ENCODE peak calls at places on chromosome 9, in six cellular contexts. One of them, this sample, is unnamed.

GRCh38 chr9:113882636-113883164 is 6.6 kb downstream of the ZNF618 start:
- DNase-seq in effector CD8-positive, alpha-beta T cell: no peak
- DNase-seq in NCI-H1092: no peak
- DNase-seq in activated naive CD4-positive, alpha-beta T cell treated with Interleukin-2 at 50 U/mL for 16 hours: no peak
- DNase-seq in posterior vena cava: no peak
- DNase-seq in caudate nucleus: no peak
- DNase-seq in this sample: no peak

GRCh38 chr9:71901695-71902094 is 9.3 kb downstream of the ABHD17B start:
- DNase-seq in caudate nucleus: no peak
- DNase-seq in NCI-H1092: no peak
- DNase-seq in posterior vena cava: no peak
- DNase-seq in activated naive CD4-positive, alpha-beta T cell treated with Interleukin-2 at 50 U/mL for 16 hours: no peak
- DNase-seq in effector CD8-positive, alpha-beta T cell: no peak
- DNase-seq in this sample: no peak

GRCh38 chr9:107108367-107108766 is 174.7 kb upstream of the RAD23B start:
- DNase-seq in caudate nucleus: no peak
- DNase-seq in NCI-H1092: no peak
- DNase-seq in effector CD8-positive, alpha-beta T cell: no peak
- DNase-seq in activated naive CD4-positive, alpha-beta T cell treated with Interleukin-2 at 50 U/mL for 16 hours: no peak
- DNase-seq in posterior vena cava: no peak
- DNase-seq in this sample: no peak

GRCh38 chr9:121945849-121946248 is 147.3 kb downstream of the TTLL11 start:
- DNase-seq in NCI-H1092: no peak
- DNase-seq in effector CD8-positive, alpha-beta T cell: no peak
- DNase-seq in posterior vena cava: no peak
- DNase-seq in caudate nucleus: no peak
- DNase-seq in activated naive CD4-positive, alpha-beta T cell treated with Interleukin-2 at 50 U/mL for 16 hours: no peak
- DNase-seq in this sample: no peak

GRCh38 chr9:137461663-137462395 is 2.7 kb upstream of the NSMF start:
- DNase-seq in effector CD8-positive, alpha-beta T cell: peak; percentile 77
- DNase-seq in caudate nucleus: no peak
- DNase-seq in posterior vena cava: peak; percentile 93
- DNase-seq in NCI-H1092: no peak
- DNase-seq in activated naive CD4-positive, alpha-beta T cell treated with Interleukin-2 at 50 U/mL for 16 hours: peak; percentile 69
- DNase-seq in this sample: no peak

GRCh38 chr9:107426126-107426525 is 63.4 kb downstream of the KLF4 start:
- DNase-seq in effector CD8-positive, alpha-beta T cell: no peak
- DNase-seq in caudate nucleus: no peak
- DNase-seq in NCI-H1092: no peak
- DNase-seq in activated naive CD4-positive, alpha-beta T cell treated with Interleukin-2 at 50 U/mL for 16 hours: no peak
- DNase-seq in posterior vena cava: no peak
- DNase-seq in this sample: no peak

GRCh38 chr9:115141612-115142011 is 23.7 kb upstream of the TNC start:
- DNase-seq in caudate nucleus: no peak
- DNase-seq in activated naive CD4-positive, alpha-beta T cell treated with Interleukin-2 at 50 U/mL for 16 hours: no peak
- DNase-seq in NCI-H1092: no peak
- DNase-seq in posterior vena cava: no peak
- DNase-seq in effector CD8-positive, alpha-beta T cell: no peak
- DNase-seq in this sample: no peak

GRCh38 chr9:97553141-97553540 is 51.7 kb downstream of the TMOD1 start:
- DNase-seq in effector CD8-positive, alpha-beta T cell: no peak
- DNase-seq in activated naive CD4-positive, alpha-beta T cell treated with Interleukin-2 at 50 U/mL for 16 hours: no peak
- DNase-seq in posterior vena cava: no peak
- DNase-seq in caudate nucleus: peak; percentile 38
- DNase-seq in NCI-H1092: no peak
- DNase-seq in this sample: no peak

GRCh38 chr9:34577635-34578240 is 11.8 kb downstream of the CNTFR start:
- DNase-seq in posterior vena cava: no peak
- DNase-seq in caudate nucleus: no peak
- DNase-seq in effector CD8-positive, alpha-beta T cell: no peak
- DNase-seq in NCI-H1092: peak; percentile 45
- DNase-seq in activated naive CD4-positive, alpha-beta T cell treated with Interleukin-2 at 50 U/mL for 16 hours: no peak
- DNase-seq in this sample: no peak

GRCh38 chr9:38141751-38142150 is 72.7 kb upstream of the SHB start:
- DNase-seq in activated naive CD4-positive, alpha-beta T cell treated with Interleukin-2 at 50 U/mL for 16 hours: no peak
- DNase-seq in posterior vena cava: no peak
- DNase-seq in caudate nucleus: no peak
- DNase-seq in NCI-H1092: no peak
- DNase-seq in effector CD8-positive, alpha-beta T cell: no peak
- DNase-seq in this sample: no peak

GRCh38 chr9:16039103-16039987 is 486.5 kb downstream of the CCDC171 start:
- DNase-seq in effector CD8-positive, alpha-beta T cell: no peak
- DNase-seq in activated naive CD4-positive, alpha-beta T cell treated with Interleukin-2 at 50 U/mL for 16 hours: no peak
- DNase-seq in caudate nucleus: peak; percentile 42
- DNase-seq in NCI-H1092: no peak
- DNase-seq in posterior vena cava: no peak
- DNase-seq in this sample: peak; percentile 34

GRCh38 chr9:134328841-134329575 is 2.8 kb downstream of the RXRA start:
- DNase-seq in activated naive CD4-positive, alpha-beta T cell treated with Interleukin-2 at 50 U/mL for 16 hours: no peak
- DNase-seq in caudate nucleus: no peak
- DNase-seq in NCI-H1092: no peak
- DNase-seq in effector CD8-positive, alpha-beta T cell: no peak
- DNase-seq in posterior vena cava: no peak
- DNase-seq in this sample: peak; percentile 86

GRCh38 chr9:23447166-23447565 is 378.9 kb downstream of the ELAVL2 start:
- DNase-seq in activated naive CD4-positive, alpha-beta T cell treated with Interleukin-2 at 50 U/mL for 16 hours: no peak
- DNase-seq in caudate nucleus: peak; percentile 17
- DNase-seq in NCI-H1092: no peak
- DNase-seq in posterior vena cava: no peak
- DNase-seq in effector CD8-positive, alpha-beta T cell: no peak
- DNase-seq in this sample: peak; percentile 17

GRCh38 chr9:27528886-27529315 is 713 bp downstream of the MOB3B start:
- DNase-seq in NCI-H1092: no peak
- DNase-seq in effector CD8-positive, alpha-beta T cell: peak; percentile 14
- DNase-seq in caudate nucleus: peak; percentile 73
- DNase-seq in activated naive CD4-positive, alpha-beta T cell treated with Interleukin-2 at 50 U/mL for 16 hours: peak; percentile 48
- DNase-seq in posterior vena cava: peak; percentile 90
- DNase-seq in this sample: peak; percentile 38

GRCh38 chr9:33350310-33350709 is 52.1 kb downstream of the AQP7 start:
- DNase-seq in activated naive CD4-positive, alpha-beta T cell treated with Interleukin-2 at 50 U/mL for 16 hours: no peak
- DNase-seq in effector CD8-positive, alpha-beta T cell: no peak
- DNase-seq in caudate nucleus: no peak
- DNase-seq in posterior vena cava: no peak
- DNase-seq in NCI-H1092: no peak
- DNase-seq in this sample: no peak

GRCh38 chr9:109331353-109331752 is 10.5 kb upstream of the EPB41L4B start:
- DNase-seq in effector CD8-positive, alpha-beta T cell: no peak
- DNase-seq in caudate nucleus: peak; percentile 13
- DNase-seq in NCI-H1092: no peak
- DNase-seq in posterior vena cava: no peak
- DNase-seq in activated naive CD4-positive, alpha-beta T cell treated with Interleukin-2 at 50 U/mL for 16 hours: no peak
- DNase-seq in this sample: peak; percentile 23

GRCh38 chr9:70044450-70045307 is 1.0 kb downstream of the MAMDC2 start:
- DNase-seq in NCI-H1092: no peak
- DNase-seq in effector CD8-positive, alpha-beta T cell: no peak
- DNase-seq in posterior vena cava: no peak
- DNase-seq in activated naive CD4-positive, alpha-beta T cell treated with Interleukin-2 at 50 U/mL for 16 hours: no peak
- DNase-seq in caudate nucleus: no peak
- DNase-seq in this sample: no peak

GRCh38 chr9:132018957-132019405 is 60.7 kb downstream of the MED27 start:
- DNase-seq in activated naive CD4-positive, alpha-beta T cell treated with Interleukin-2 at 50 U/mL for 16 hours: no peak
- DNase-seq in caudate nucleus: peak; percentile 29
- DNase-seq in effector CD8-positive, alpha-beta T cell: no peak
- DNase-seq in posterior vena cava: no peak
- DNase-seq in NCI-H1092: peak; percentile 21
- DNase-seq in this sample: peak; percentile 88

GRCh38 chr9:109934499-109935214 is 154.7 kb downstream of the PALM2AKAP2 start:
- DNase-seq in posterior vena cava: no peak
- DNase-seq in caudate nucleus: no peak
- DNase-seq in activated naive CD4-positive, alpha-beta T cell treated with Interleukin-2 at 50 U/mL for 16 hours: peak; percentile 12
- DNase-seq in NCI-H1092: no peak
- DNase-seq in effector CD8-positive, alpha-beta T cell: no peak
- DNase-seq in this sample: no peak

This sample was measured in posterior cingulate gyrus.